ENCODE peak calls at places on chromosomes 5 and 9, in seven cellular contexts. One of them, this sample, is unnamed.

GRCh38 chr9:111352545-111352944 is 22.5 kb upstream of the OR2K2 start:
- DNase-seq in breast epithelium: no peak
- DNase-seq in stomach: no peak
- DNase-seq in IMR-90: peak; percentile 15
- DNase-seq in spleen: no peak
- DNase-seq in A549: no peak
- DNase-seq in gastrocnemius medialis: no peak
- DNase-seq in this sample: no peak

GRCh38 chr5:29811914-29812679 is 1381.4 kb upstream of the CDH6 start:
- DNase-seq in IMR-90: no peak
- DNase-seq in spleen: no peak
- DNase-seq in breast epithelium: no peak
- DNase-seq in gastrocnemius medialis: no peak
- DNase-seq in A549: no peak
- DNase-seq in stomach: no peak
- DNase-seq in this sample: no peak

GRCh38 chr5:2683720-2684119 is 67.8 kb downstream of the IRX2 start:
- DNase-seq in gastrocnemius medialis: no peak
- DNase-seq in IMR-90: no peak
- DNase-seq in breast epithelium: no peak
- DNase-seq in A549: no peak
- DNase-seq in spleen: no peak
- DNase-seq in stomach: no peak
- DNase-seq in this sample: no peak

GRCh38 chr5:81205058-81205457 is 28.1 kb upstream of the CKMT2 start:
- DNase-seq in gastrocnemius medialis: no peak
- DNase-seq in breast epithelium: no peak
- DNase-seq in stomach: no peak
- DNase-seq in A549: no peak
- DNase-seq in spleen: no peak
- DNase-seq in IMR-90: no peak
- DNase-seq in this sample: no peak

GRCh38 chr9:91820126-91820750 is 129.8 kb downstream of the ROR2 start:
- DNase-seq in gastrocnemius medialis: no peak
- DNase-seq in IMR-90: no peak
- DNase-seq in A549: no peak
- DNase-seq in breast epithelium: no peak
- DNase-seq in stomach: no peak
- DNase-seq in spleen: peak; percentile 28
- DNase-seq in this sample: no peak

GRCh38 chr9:69945671-69946141 is 97.9 kb upstream of the MAMDC2 start:
- DNase-seq in breast epithelium: no peak
- DNase-seq in stomach: peak; percentile 28
- DNase-seq in gastrocnemius medialis: peak; percentile 45
- DNase-seq in spleen: no peak
- DNase-seq in A549: no peak
- DNase-seq in IMR-90: peak; percentile 85
- DNase-seq in this sample: no peak

GRCh38 chr5:138449501-138450239 is 10.8 kb downstream of the REEP2 start:
- DNase-seq in spleen: peak; percentile 95
- DNase-seq in IMR-90: peak; percentile 75
- DNase-seq in stomach: peak; percentile 94
- DNase-seq in A549: peak; percentile 96
- DNase-seq in breast epithelium: peak; percentile 95
- DNase-seq in gastrocnemius medialis: peak; percentile 81
- DNase-seq in this sample: peak; percentile 93

GRCh38 chr5:14687023-14687665 is 22.6 kb downstream of the OTULIN start:
- DNase-seq in IMR-90: no peak
- DNase-seq in spleen: peak; percentile 40
- DNase-seq in stomach: no peak
- DNase-seq in breast epithelium: no peak
- DNase-seq in gastrocnemius medialis: no peak
- DNase-seq in A549: no peak
- DNase-seq in this sample: no peak

GRCh38 chr5:145450286-145450969 is 384.7 kb downstream of the PRELID2 start:
- DNase-seq in breast epithelium: no peak
- DNase-seq in IMR-90: peak; percentile 21
- DNase-seq in spleen: no peak
- DNase-seq in gastrocnemius medialis: no peak
- DNase-seq in stomach: no peak
- DNase-seq in A549: no peak
- DNase-seq in this sample: no peak

GRCh38 chr5:1029270-1029944 is 20.8 kb downstream of the NKD2 start:
- DNase-seq in stomach: no peak
- DNase-seq in A549: no peak
- DNase-seq in breast epithelium: no peak
- DNase-seq in IMR-90: no peak
- DNase-seq in spleen: no peak
- DNase-seq in gastrocnemius medialis: no peak
- DNase-seq in this sample: peak; percentile 61

GRCh38 chr5:180790020-180790419 is 12.6 kb downstream of the MGAT1 start:
- DNase-seq in gastrocnemius medialis: no peak
- DNase-seq in spleen: peak; percentile 81
- DNase-seq in A549: no peak
- DNase-seq in breast epithelium: no peak
- DNase-seq in stomach: no peak
- DNase-seq in IMR-90: no peak
- DNase-seq in this sample: no peak

GRCh38 chr5:107469485-107469884 is 201.3 kb downstream of the EFNA5 start:
- DNase-seq in spleen: no peak
- DNase-seq in A549: peak; percentile 53
- DNase-seq in gastrocnemius medialis: no peak
- DNase-seq in breast epithelium: no peak
- DNase-seq in stomach: no peak
- DNase-seq in IMR-90: peak; percentile 94
- DNase-seq in this sample: no peak

GRCh38 chr9:22469928-22470544 is 23.4 kb downstream of the DMRTA1 start:
- DNase-seq in A549: peak; percentile 30
- DNase-seq in breast epithelium: no peak
- DNase-seq in spleen: no peak
- DNase-seq in IMR-90: peak; percentile 13
- DNase-seq in gastrocnemius medialis: no peak
- DNase-seq in stomach: no peak
- DNase-seq in this sample: no peak

GRCh38 chr5:73119492-73120157 is 750 bp upstream of the TMEM171 start:
- DNase-seq in IMR-90: no peak
- DNase-seq in A549: no peak
- DNase-seq in gastrocnemius medialis: peak; percentile 85
- DNase-seq in spleen: peak; percentile 80
- DNase-seq in stomach: peak; percentile 73
- DNase-seq in breast epithelium: no peak
- DNase-seq in this sample: no peak

GRCh38 chr5:82107277-82107676 is 135.5 kb downstream of the ATG10 start:
- DNase-seq in breast epithelium: no peak
- DNase-seq in A549: peak; percentile 3
- DNase-seq in gastrocnemius medialis: no peak
- DNase-seq in spleen: no peak
- DNase-seq in IMR-90: peak; percentile 19
- DNase-seq in stomach: no peak
- DNase-seq in this sample: no peak

GRCh38 chr9:91896513-91897121 is 53.4 kb downstream of the ROR2 start:
- DNase-seq in stomach: peak; percentile 71
- DNase-seq in gastrocnemius medialis: no peak
- DNase-seq in spleen: peak; percentile 40
- DNase-seq in breast epithelium: peak; percentile 60
- DNase-seq in A549: no peak
- DNase-seq in IMR-90: peak; percentile 46
- DNase-seq in this sample: no peak

GRCh38 chr9:134966697-134967546 is 49.2 kb upstream of the FCN1 start:
- DNase-seq in A549: no peak
- DNase-seq in breast epithelium: peak; percentile 40
- DNase-seq in IMR-90: no peak
- DNase-seq in gastrocnemius medialis: no peak
- DNase-seq in stomach: no peak
- DNase-seq in spleen: peak; percentile 23
- DNase-seq in this sample: peak; percentile 37

GRCh38 chr5:2334686-2335085 is 416.8 kb downstream of the IRX2 start:
- DNase-seq in A549: no peak
- DNase-seq in breast epithelium: no peak
- DNase-seq in stomach: no peak
- DNase-seq in gastrocnemius medialis: no peak
- DNase-seq in IMR-90: no peak
- DNase-seq in spleen: no peak
- DNase-seq in this sample: no peak

GRCh38 chr9:4293293-4293931 is 6.5 kb downstream of the GLIS3 start:
- DNase-seq in A549: peak; percentile 50
- DNase-seq in breast epithelium: no peak
- DNase-seq in gastrocnemius medialis: no peak
- DNase-seq in spleen: no peak
- DNase-seq in stomach: no peak
- DNase-seq in IMR-90: peak; percentile 97
- DNase-seq in this sample: no peak

GRCh38 chr9:33244150-33244784 is 4.3 kb downstream of the SPINK4 start:
- DNase-seq in A549: no peak
- DNase-seq in breast epithelium: no peak
- DNase-seq in IMR-90: no peak
- DNase-seq in gastrocnemius medialis: no peak
- DNase-seq in spleen: peak; percentile 34
- DNase-seq in stomach: no peak
- DNase-seq in this sample: peak; percentile 26

GRCh38 chr5:143775258-143775657 is 36.7 kb upstream of the HMHB1 start:
- DNase-seq in breast epithelium: no peak
- DNase-seq in A549: no peak
- DNase-seq in stomach: no peak
- DNase-seq in gastrocnemius medialis: no peak
- DNase-seq in IMR-90: peak; percentile 75
- DNase-seq in spleen: no peak
- DNase-seq in this sample: no peak

GRCh38 chr5:91436241-91436640 is 53.1 kb upstream of the ARRDC3 start:
- DNase-seq in IMR-90: no peak
- DNase-seq in spleen: no peak
- DNase-seq in breast epithelium: no peak
- DNase-seq in gastrocnemius medialis: no peak
- DNase-seq in stomach: no peak
- DNase-seq in A549: no peak
- DNase-seq in this sample: no peak

GRCh38 chr9:104144336-104144735 is 50.2 kb downstream of the SMC2 start:
- DNase-seq in stomach: no peak
- DNase-seq in gastrocnemius medialis: no peak
- DNase-seq in IMR-90: no peak
- DNase-seq in breast epithelium: no peak
- DNase-seq in A549: no peak
- DNase-seq in spleen: no peak
- DNase-seq in this sample: no peak

GRCh38 chr5:57495285-57495684 is 12.7 kb upstream of the ACTBL2 start:
- DNase-seq in gastrocnemius medialis: no peak
- DNase-seq in A549: no peak
- DNase-seq in stomach: no peak
- DNase-seq in IMR-90: no peak
- DNase-seq in spleen: no peak
- DNase-seq in breast epithelium: no peak
- DNase-seq in this sample: no peak
- TF ChIP-seq POLR2A in gastrocnemius medialis: no peak
- TF ChIP-seq POLR2A in A549: no peak
- TF ChIP-seq POLR2A in stomach: no peak
- TF ChIP-seq POLR2A in IMR-90: no peak
- TF ChIP-seq POLR2A in spleen: no peak
- TF ChIP-seq POLR2A in breast epithelium: no peak
- TF ChIP-seq POLR2A in this sample: no peak

GRCh38 chr9:120894404-120895226 is 17.6 kb upstream of the PHF19 start:
- DNase-seq in gastrocnemius medialis: no peak
- DNase-seq in IMR-90: no peak
- DNase-seq in spleen: no peak
- DNase-seq in A549: no peak
- DNase-seq in stomach: peak; percentile 50
- DNase-seq in breast epithelium: no peak
- DNase-seq in this sample: no peak

GRCh38 chr9:120892177-120892747 is 15.3 kb upstream of the PHF19 start:
- DNase-seq in IMR-90: no peak
- DNase-seq in gastrocnemius medialis: no peak
- DNase-seq in breast epithelium: no peak
- DNase-seq in A549: no peak
- DNase-seq in stomach: no peak
- DNase-seq in spleen: no peak
- DNase-seq in this sample: no peak

GRCh38 chr9:120893585-120893857 is 16.5 kb upstream of the PHF19 start:
- DNase-seq in IMR-90: peak; percentile 73
- DNase-seq in gastrocnemius medialis: no peak
- DNase-seq in spleen: no peak
- DNase-seq in breast epithelium: no peak
- DNase-seq in A549: no peak
- DNase-seq in stomach: no peak
- DNase-seq in this sample: no peak

GRCh38 chr9:120892748-120893584 is 16.0 kb upstream of the PHF19 start:
- DNase-seq in spleen: no peak
- DNase-seq in gastrocnemius medialis: no peak
- DNase-seq in breast epithelium: no peak
- DNase-seq in IMR-90: peak; percentile 94
- DNase-seq in stomach: no peak
- DNase-seq in A549: no peak
- DNase-seq in this sample: no peak

DNA sequence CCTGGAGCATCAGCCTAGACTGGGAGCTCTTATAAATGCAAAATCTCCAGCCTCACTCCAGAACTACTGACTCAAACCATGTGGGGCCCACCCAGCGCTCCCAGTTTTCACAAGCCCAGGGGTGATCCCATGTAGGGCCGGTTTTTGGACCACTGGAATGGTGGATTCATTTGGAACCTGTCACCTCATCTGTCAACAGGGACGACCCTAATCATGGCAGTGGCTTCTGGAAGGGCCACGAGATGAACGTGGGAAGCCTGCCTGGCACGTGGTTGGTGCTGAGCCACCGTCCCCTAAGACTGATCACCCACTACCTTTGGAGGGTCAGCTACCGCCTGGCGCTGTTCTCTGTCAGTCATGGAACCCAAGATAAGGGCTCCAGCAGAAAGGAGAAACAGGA is 16.9 kb upstream of the PHF19 start:
- DNase-seq in stomach: no peak
- DNase-seq in gastrocnemius medialis: no peak
- DNase-seq in IMR-90: no peak
- DNase-seq in spleen: no peak
- DNase-seq in A549: no peak
- DNase-seq in breast epithelium: no peak
- DNase-seq in this sample: no peak
- TF ChIP-seq POLR2A in stomach: no peak
- TF ChIP-seq POLR2A in gastrocnemius medialis: no peak
- TF ChIP-seq POLR2A in IMR-90: no peak
- TF ChIP-seq POLR2A in spleen: no peak
- TF ChIP-seq POLR2A in A549: no peak
- TF ChIP-seq POLR2A in breast epithelium: no peak
- TF ChIP-seq POLR2A in this sample: no peak

GRCh38 chr5:34686762-34687268 is 30.7 kb downstream of the RAI14 start:
- DNase-seq in stomach: peak; percentile 86
- DNase-seq in IMR-90: peak; percentile 99
- DNase-seq in breast epithelium: no peak
- DNase-seq in A549: peak; percentile 71
- DNase-seq in gastrocnemius medialis: no peak
- DNase-seq in spleen: no peak
- DNase-seq in this sample: no peak
- TF ChIP-seq POLR2A in stomach: no peak
- TF ChIP-seq POLR2A in IMR-90: peak; percentile 74
- TF ChIP-seq POLR2A in breast epithelium: no peak
- TF ChIP-seq POLR2A in A549: no peak
- TF ChIP-seq POLR2A in gastrocnemius medialis: no peak
- TF ChIP-seq POLR2A in spleen: no peak
- TF ChIP-seq POLR2A in this sample: no peak

DNA sequence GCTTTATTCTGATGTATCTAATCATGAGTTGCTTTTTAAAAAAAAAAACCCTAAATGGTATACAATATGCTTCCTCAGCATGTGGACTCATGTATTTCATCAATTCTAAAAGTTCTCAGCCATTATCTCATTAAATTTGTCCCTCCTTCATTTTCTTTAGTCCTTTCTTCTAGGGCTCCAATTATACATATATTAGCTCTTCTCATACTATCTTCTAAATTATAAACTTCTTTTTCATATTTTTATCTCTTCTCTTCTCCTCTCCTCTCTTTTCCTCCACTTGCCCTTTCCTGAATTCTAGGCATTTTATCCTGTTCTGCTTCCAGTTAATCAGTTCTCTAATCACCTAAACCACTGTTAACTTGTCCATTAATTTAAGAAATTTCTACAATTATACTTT is 55.0 kb upstream of the IL33 start:
- DNase-seq in gastrocnemius medialis: no peak
- DNase-seq in spleen: no peak
- DNase-seq in breast epithelium: no peak
- DNase-seq in IMR-90: no peak
- DNase-seq in A549: no peak
- DNase-seq in stomach: no peak
- DNase-seq in this sample: no peak
- TF ChIP-seq POLR2A in gastrocnemius medialis: no peak
- TF ChIP-seq POLR2A in spleen: no peak
- TF ChIP-seq POLR2A in breast epithelium: no peak
- TF ChIP-seq POLR2A in IMR-90: no peak
- TF ChIP-seq POLR2A in A549: no peak
- TF ChIP-seq POLR2A in stomach: no peak
- TF ChIP-seq POLR2A in this sample: no peak